ENCODE peak calls at places on chromosomes 12 and 14, in four cellular contexts. One of them, this sample, is unnamed. For H3K4me1, the result is how much of the 10 kb centered on the place peaks cover.

GRCh38 chr12:128672428-128672827 is 151.3 kb downstream of the SLC15A4 start:
- DNase-seq in neuronal stem cell: no peak
- DNase-seq in heart right ventricle: no peak
- DNase-seq in lower lobe of right lung: no peak
- DNase-seq in this sample: no peak

GRCh38 chr14:48575772-48576171 is 900.4 kb upstream of the MDGA2 start:
- DNase-seq in neuronal stem cell: no peak
- DNase-seq in heart right ventricle: no peak
- DNase-seq in lower lobe of right lung: no peak
- DNase-seq in this sample: no peak

GRCh38 chr14:62015248-62015647 is 253.0 kb downstream of the SNAPC1 start:
- DNase-seq in neuronal stem cell: no peak
- DNase-seq in heart right ventricle: no peak
- DNase-seq in lower lobe of right lung: no peak
- DNase-seq in this sample: no peak

GRCh38 chr12:11840350-11840749 is 190.9 kb downstream of the ETV6 start:
- DNase-seq in neuronal stem cell: no peak
- DNase-seq in heart right ventricle: no peak
- DNase-seq in lower lobe of right lung: no peak
- DNase-seq in this sample: no peak

GRCh38 chr12:10218021-10218420 is 5.3 kb downstream of the GABARAPL1 start:
- DNase-seq in neuronal stem cell: no peak
- DNase-seq in heart right ventricle: no peak
- DNase-seq in lower lobe of right lung: no peak
- DNase-seq in this sample: no peak

GRCh38 chr14:83467811-83468210 is 1934.2 kb upstream of the SEL1L start:
- DNase-seq in neuronal stem cell: no peak
- DNase-seq in heart right ventricle: no peak
- DNase-seq in lower lobe of right lung: no peak
- DNase-seq in this sample: no peak

GRCh38 chr12:1882405-1882804 is 36.0 kb downstream of the CACNA2D4 start:
- DNase-seq in neuronal stem cell: no peak
- DNase-seq in heart right ventricle: no peak
- DNase-seq in lower lobe of right lung: no peak
- DNase-seq in this sample: no peak

GRCh38 chr12:749871-750270 is 2.5 kb upstream of the WNK1 start:
- DNase-seq in neuronal stem cell: no peak
- DNase-seq in heart right ventricle: no peak
- DNase-seq in lower lobe of right lung: no peak
- DNase-seq in this sample: no peak

GRCh38 chr12:2960432-2960956 is 1.3 kb downstream of the TEAD4 start:
- DNase-seq in neuronal stem cell: peak
- DNase-seq in heart right ventricle: no peak
- DNase-seq in lower lobe of right lung: no peak
- DNase-seq in this sample: no peak

GRCh38 chr14:100261621-100262020 is 22.7 kb downstream of the YY1 start:
- DNase-seq in neuronal stem cell: no peak
- DNase-seq in heart right ventricle: no peak
- DNase-seq in lower lobe of right lung: no peak
- DNase-seq in this sample: no peak

GRCh38 chr14:72801381-72801812 is 92.5 kb downstream of the DPF3 start:
- DNase-seq in neuronal stem cell: no peak
- DNase-seq in heart right ventricle: no peak
- DNase-seq in lower lobe of right lung: no peak
- DNase-seq in this sample: no peak

GRCh38 chr14:105094193-105094907 is 29.1 kb upstream of the GPR132 start:
- DNase-seq in neuronal stem cell: no peak
- DNase-seq in heart right ventricle: no peak
- DNase-seq in lower lobe of right lung: peak
- DNase-seq in this sample: no peak

GRCh38 chr14:105096206-105096875 is 31.1 kb upstream of the GPR132 start:
- DNase-seq in neuronal stem cell: no peak
- DNase-seq in heart right ventricle: no peak
- DNase-seq in lower lobe of right lung: no peak
- DNase-seq in this sample: no peak

GRCh38 chr14:105093426-105094192 is 28.4 kb upstream of the GPR132 start:
- DNase-seq in neuronal stem cell: peak
- DNase-seq in heart right ventricle: peak
- DNase-seq in lower lobe of right lung: peak
- DNase-seq in this sample: no peak

GRCh38 chr14:105092912-105093425 is 27.7 kb upstream of the GPR132 start:
- DNase-seq in neuronal stem cell: no peak
- DNase-seq in heart right ventricle: peak
- DNase-seq in lower lobe of right lung: peak
- DNase-seq in this sample: no peak

GRCh38 chr14:105095236-105095805 is 30.1 kb upstream of the GPR132 start:
- DNase-seq in neuronal stem cell: no peak
- DNase-seq in heart right ventricle: no peak
- DNase-seq in lower lobe of right lung: no peak
- DNase-seq in this sample: no peak
- H3K4me1 ChIP-seq in neuronal stem cell: under half
- H3K4me1 ChIP-seq in heart right ventricle: under half
- H3K4me1 ChIP-seq in lower lobe of right lung: under half
- H3K4me1 ChIP-seq in this sample: under half

GRCh38 chr12:52925717-52926595 is 21.1 kb upstream of the KRT8 start:
- DNase-seq in neuronal stem cell: no peak
- DNase-seq in heart right ventricle: no peak
- DNase-seq in lower lobe of right lung: no peak
- DNase-seq in this sample: no peak
- H3K27ac ChIP-seq in neuronal stem cell: no peak
- H3K27ac ChIP-seq in heart right ventricle: no peak
- H3K27ac ChIP-seq in lower lobe of right lung: peak
- H3K27ac ChIP-seq in this sample: peak

DNA sequence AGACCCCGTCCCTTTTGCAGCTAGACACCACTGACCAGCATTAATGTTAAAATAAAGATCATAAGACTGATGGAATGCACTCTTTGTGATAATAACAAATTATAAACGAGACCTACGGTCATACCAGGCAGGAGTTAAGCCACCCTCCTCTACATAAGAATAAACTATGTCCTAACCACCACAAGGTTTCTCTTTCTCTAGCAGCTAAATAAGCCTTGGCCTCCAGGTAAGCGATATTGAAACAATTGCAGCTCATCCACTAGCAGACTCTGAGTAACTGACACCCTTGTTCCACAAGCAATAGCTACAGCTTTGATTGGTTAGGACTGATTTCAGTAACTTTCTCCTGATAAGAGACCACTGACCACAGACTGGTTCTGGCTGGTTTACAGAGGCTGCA is 144.2 kb upstream of the CCDC198 start:
- DNase-seq in neuronal stem cell: no peak
- DNase-seq in heart right ventricle: no peak
- DNase-seq in lower lobe of right lung: no peak
- DNase-seq in this sample: no peak
- H3K4me1 ChIP-seq in neuronal stem cell: under half
- H3K4me1 ChIP-seq in heart right ventricle: under half
- H3K4me1 ChIP-seq in lower lobe of right lung: under half
- H3K4me1 ChIP-seq in this sample: under half

DNA sequence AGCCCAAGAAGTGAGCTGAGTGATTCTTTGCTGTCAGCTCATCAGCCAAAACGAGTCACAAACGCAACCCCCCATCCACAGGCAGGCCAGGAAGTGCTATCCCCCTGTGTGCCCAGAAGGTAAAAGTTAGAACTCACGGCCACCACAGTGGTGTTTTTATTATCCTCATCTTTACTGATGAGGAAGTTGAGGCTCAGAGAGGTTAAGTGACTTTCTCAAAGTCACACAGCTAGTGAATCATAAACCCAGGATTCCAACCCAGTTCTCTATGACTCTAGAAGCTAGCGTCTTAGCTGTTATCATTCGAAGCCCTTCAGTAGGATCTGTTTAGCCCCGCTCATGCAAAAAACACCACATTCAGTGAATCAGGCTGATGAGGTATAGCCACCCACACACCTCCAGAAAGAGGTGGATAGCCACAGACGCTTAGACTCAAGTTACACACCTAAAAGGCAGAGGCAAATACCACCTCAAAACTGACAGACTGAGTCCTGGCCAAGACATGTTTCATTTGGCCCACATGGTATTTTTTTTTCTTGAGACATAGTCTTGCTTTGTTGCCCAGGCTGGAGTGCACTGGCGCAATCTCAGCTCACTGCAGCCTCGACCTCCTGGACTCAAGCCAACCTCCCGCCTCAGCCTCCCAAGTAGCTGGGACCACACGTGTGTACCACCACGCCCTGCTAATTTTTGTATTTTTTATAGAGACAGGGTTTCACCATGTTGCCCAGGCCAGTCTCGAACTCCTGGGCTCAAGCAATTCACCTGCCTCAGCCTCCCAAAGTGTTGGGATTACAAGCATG is 100.7 kb downstream of the SCARB1 start:
- DNase-seq in neuronal stem cell: no peak
- DNase-seq in heart right ventricle: no peak
- DNase-seq in lower lobe of right lung: no peak
- DNase-seq in this sample: peak
- H3K27ac ChIP-seq in neuronal stem cell: no peak
- H3K27ac ChIP-seq in heart right ventricle: peak
- H3K27ac ChIP-seq in lower lobe of right lung: no peak
- H3K27ac ChIP-seq in this sample: no peak

DNA sequence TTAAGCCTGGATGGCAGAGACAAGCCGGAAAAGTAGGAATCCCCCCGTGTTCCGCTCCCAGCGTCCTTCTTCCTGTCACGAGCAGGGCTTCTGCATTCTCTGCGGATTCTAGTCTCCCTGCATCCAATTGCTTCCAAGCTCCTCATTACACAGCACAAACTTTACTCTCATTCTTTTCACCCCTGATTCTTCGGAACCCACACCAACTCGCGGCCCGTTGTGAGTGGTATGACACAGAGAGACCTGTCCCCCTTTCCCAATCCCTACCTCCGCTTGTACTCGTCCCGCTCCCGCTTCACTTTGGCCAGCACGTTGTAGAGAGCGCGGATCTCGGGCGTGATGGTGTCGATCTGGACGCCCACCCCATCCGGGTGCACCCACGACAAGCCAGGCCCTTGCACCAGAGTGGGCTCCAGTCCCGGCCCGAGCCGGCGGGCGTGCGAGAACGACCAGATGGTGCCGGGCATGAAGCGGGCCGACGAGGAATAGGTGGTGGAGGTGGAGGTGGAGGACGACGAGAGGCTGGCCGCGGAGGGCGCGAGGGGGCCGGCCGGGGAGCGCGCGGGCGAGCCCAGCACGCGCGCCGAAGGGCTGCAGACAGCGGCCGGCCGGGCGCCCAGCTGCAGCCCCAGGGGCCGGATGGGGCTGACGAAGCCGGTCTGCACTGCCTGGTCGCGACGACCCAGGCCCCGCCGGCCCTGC is 701 bp downstream of the IFFO1 start:
- DNase-seq in neuronal stem cell: no peak
- DNase-seq in heart right ventricle: peak
- DNase-seq in lower lobe of right lung: no peak
- DNase-seq in this sample: no peak
- H3K4me1 ChIP-seq in neuronal stem cell: under half
- H3K4me1 ChIP-seq in heart right ventricle: half or more
- H3K4me1 ChIP-seq in lower lobe of right lung: half or more
- H3K4me1 ChIP-seq in this sample: under half

DNA sequence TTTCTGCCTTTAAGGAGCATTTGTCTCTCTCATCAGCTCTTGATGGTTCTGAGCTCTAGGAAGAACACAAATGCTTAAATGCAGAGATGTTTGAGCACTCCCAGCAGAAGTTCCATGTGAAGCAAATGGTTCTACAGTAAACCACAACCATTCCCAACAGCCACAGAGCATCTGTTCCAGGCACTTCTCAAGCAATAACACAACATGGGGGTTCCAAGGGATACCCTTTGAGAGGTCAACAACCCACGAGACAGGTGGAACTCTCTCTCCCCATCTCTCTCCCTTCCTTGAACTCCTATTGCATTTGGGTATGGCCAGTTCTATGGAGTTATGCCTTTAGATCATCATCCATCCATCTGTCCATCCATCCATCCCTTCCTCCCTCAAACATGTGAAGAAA is 5.2 kb upstream of the COL2A1 start:
- DNase-seq in neuronal stem cell: no peak
- DNase-seq in heart right ventricle: no peak
- DNase-seq in lower lobe of right lung: no peak
- DNase-seq in this sample: no peak
- H3K27ac ChIP-seq in neuronal stem cell: no peak
- H3K27ac ChIP-seq in heart right ventricle: no peak
- H3K27ac ChIP-seq in lower lobe of right lung: no peak
- H3K27ac ChIP-seq in this sample: no peak

GRCh38 chr12:47757360-47757839 is 1.3 kb downstream of the RAPGEF3 start:
- DNase-seq in neuronal stem cell: no peak
- DNase-seq in heart right ventricle: no peak
- DNase-seq in lower lobe of right lung: peak
- DNase-seq in this sample: no peak

GRCh38 chr12:47758584-47758833 is 171 bp downstream of the RAPGEF3 start:
- DNase-seq in neuronal stem cell: no peak
- DNase-seq in heart right ventricle: no peak
- DNase-seq in lower lobe of right lung: no peak
- DNase-seq in this sample: no peak

GRCh38 chr12:47755655-47756562 is 2.8 kb downstream of the RAPGEF3 start:
- DNase-seq in neuronal stem cell: no peak
- DNase-seq in heart right ventricle: no peak
- DNase-seq in lower lobe of right lung: peak
- DNase-seq in this sample: no peak

GRCh38 chr12:47758834-47759690 is at the start of gene RAPGEF3:
- DNase-seq in neuronal stem cell: peak
- DNase-seq in heart right ventricle: peak
- DNase-seq in lower lobe of right lung: peak
- DNase-seq in this sample: peak

GRCh38 chr12:47757840-47758583 is 668 bp downstream of the RAPGEF3 start:
- DNase-seq in neuronal stem cell: no peak
- DNase-seq in heart right ventricle: peak
- DNase-seq in lower lobe of right lung: peak
- DNase-seq in this sample: no peak
- H3K4me1 ChIP-seq in neuronal stem cell: under half
- H3K4me1 ChIP-seq in heart right ventricle: half or more
- H3K4me1 ChIP-seq in lower lobe of right lung: half or more
- H3K4me1 ChIP-seq in this sample: under half

DNA sequence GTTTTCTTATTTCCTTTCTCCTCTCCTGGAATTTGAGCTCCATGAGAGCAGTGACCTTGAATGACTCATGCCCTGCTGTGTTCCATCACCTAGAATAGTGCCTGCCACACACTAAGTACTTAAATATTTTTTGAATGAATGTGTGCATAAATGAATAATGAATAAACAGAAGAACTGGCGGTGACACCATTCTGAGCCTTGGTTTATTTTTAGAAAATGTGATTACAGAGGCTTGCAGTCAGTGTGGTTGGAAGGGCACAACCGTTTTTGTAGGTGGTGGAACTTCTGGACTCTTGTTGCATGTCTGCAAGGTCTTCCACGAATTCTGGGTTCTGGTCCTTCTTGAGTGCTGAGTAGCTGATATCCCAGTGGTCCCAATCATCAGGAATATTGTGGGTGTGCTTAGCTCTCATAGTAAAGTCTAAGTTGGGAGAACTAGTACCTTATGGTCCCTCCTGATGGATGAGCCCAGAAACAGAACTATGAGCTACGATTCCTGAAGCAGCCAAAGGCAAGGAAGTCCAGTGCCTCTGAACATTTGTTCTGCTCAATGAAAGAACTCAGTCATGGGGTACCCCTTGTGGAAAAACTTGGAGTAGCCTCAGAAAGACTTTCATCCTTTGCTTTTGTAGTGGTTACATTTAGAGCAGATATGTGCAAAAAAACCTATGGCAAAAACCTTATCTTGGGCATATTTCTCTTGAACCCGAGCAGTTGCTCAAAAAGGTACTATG is 28.8 kb upstream of the BHLHE41 start:
- DNase-seq in neuronal stem cell: no peak
- DNase-seq in heart right ventricle: no peak
- DNase-seq in lower lobe of right lung: no peak
- DNase-seq in this sample: no peak
- H3K27ac ChIP-seq in neuronal stem cell: no peak
- H3K27ac ChIP-seq in heart right ventricle: peak
- H3K27ac ChIP-seq in lower lobe of right lung: no peak
- H3K27ac ChIP-seq in this sample: no peak

GRCh38 chr12:14953752-14954151 is 7.6 kb downstream of the ARHGDIB start:
- DNase-seq in neuronal stem cell: no peak
- DNase-seq in heart right ventricle: no peak
- DNase-seq in lower lobe of right lung: no peak
- DNase-seq in this sample: no peak
- H3K4me1 ChIP-seq in neuronal stem cell: under half
- H3K4me1 ChIP-seq in heart right ventricle: half or more
- H3K4me1 ChIP-seq in lower lobe of right lung: half or more
- H3K4me1 ChIP-seq in this sample: half or more